ENCODE peak calls at places on chromosomes 6 and 20, in five cellular contexts. One of them, this sample, is unnamed.

GRCh38 chr6:18963439-18963838 is 576.3 kb downstream of the RNF144B start:
- DNase-seq in EH: no peak
- DNase-seq in EL: no peak
- DNase-seq in NCI-H2081 treated with DMSO at 0.1 percent for 48 hours: no peak
- DNase-seq in glutamatergic neuron: no peak
- DNase-seq in this sample: no peak

GRCh38 chr6:3619201-3619600 is 132.3 kb downstream of the PXDC1 start:
- DNase-seq in EH: no peak
- DNase-seq in EL: no peak
- DNase-seq in NCI-H2081 treated with DMSO at 0.1 percent for 48 hours: no peak
- DNase-seq in glutamatergic neuron: no peak
- DNase-seq in this sample: no peak

GRCh38 chr6:165186441-165187205 is 122.8 kb downstream of the C6orf118 start:
- DNase-seq in EH: no peak
- DNase-seq in EL: no peak
- DNase-seq in NCI-H2081 treated with DMSO at 0.1 percent for 48 hours: no peak
- DNase-seq in glutamatergic neuron: no peak
- DNase-seq in this sample: no peak

GRCh38 chr6:159148641-159149040 is 20.6 kb upstream of the FNDC1 start:
- DNase-seq in EH: no peak
- DNase-seq in EL: no peak
- DNase-seq in NCI-H2081 treated with DMSO at 0.1 percent for 48 hours: no peak
- DNase-seq in glutamatergic neuron: no peak
- DNase-seq in this sample: no peak

GRCh38 chr20:24979036-24979960 is 13.3 kb downstream of the APMAP start:
- DNase-seq in EH: no peak
- DNase-seq in EL: no peak
- DNase-seq in NCI-H2081 treated with DMSO at 0.1 percent for 48 hours: no peak
- DNase-seq in glutamatergic neuron: no peak
- DNase-seq in this sample: no peak

GRCh38 chr20:4053516-4053919 is 38.2 kb upstream of the RNF24 start:
- DNase-seq in EH: peak
- DNase-seq in EL: peak
- DNase-seq in NCI-H2081 treated with DMSO at 0.1 percent for 48 hours: no peak
- DNase-seq in glutamatergic neuron: no peak
- DNase-seq in this sample: no peak

GRCh38 chr6:21537660-21538059 is 55.9 kb upstream of the SOX4 start:
- DNase-seq in EH: no peak
- DNase-seq in EL: no peak
- DNase-seq in NCI-H2081 treated with DMSO at 0.1 percent for 48 hours: peak
- DNase-seq in glutamatergic neuron: no peak
- DNase-seq in this sample: no peak

GRCh38 chr6:154157082-154157481 is 118.0 kb downstream of the OPRM1 start:
- DNase-seq in EH: no peak
- DNase-seq in EL: no peak
- DNase-seq in NCI-H2081 treated with DMSO at 0.1 percent for 48 hours: no peak
- DNase-seq in glutamatergic neuron: no peak
- DNase-seq in this sample: no peak

GRCh38 chr6:38239719-38240451 is 399.8 kb downstream of the BTBD9 start:
- DNase-seq in EH: peak
- DNase-seq in EL: peak
- DNase-seq in NCI-H2081 treated with DMSO at 0.1 percent for 48 hours: no peak
- DNase-seq in glutamatergic neuron: no peak
- DNase-seq in this sample: no peak

GRCh38 chr6:64439274-64439673 is 803.7 kb downstream of the PHF3 start:
- DNase-seq in EH: no peak
- DNase-seq in EL: no peak
- DNase-seq in NCI-H2081 treated with DMSO at 0.1 percent for 48 hours: no peak
- DNase-seq in glutamatergic neuron: no peak
- DNase-seq in this sample: no peak

GRCh38 chr6:46468611-46469010 is 22.6 kb downstream of the RCAN2 start:
- DNase-seq in EH: no peak
- DNase-seq in EL: no peak
- DNase-seq in NCI-H2081 treated with DMSO at 0.1 percent for 48 hours: no peak
- DNase-seq in glutamatergic neuron: no peak
- DNase-seq in this sample: no peak

GRCh38 chr20:21105429-21106170 is 558 bp downstream of the LINC00237 start:
- DNase-seq in EH: no peak
- DNase-seq in EL: peak
- DNase-seq in NCI-H2081 treated with DMSO at 0.1 percent for 48 hours: no peak
- DNase-seq in glutamatergic neuron: peak
- DNase-seq in this sample: no peak

GRCh38 chr20:44643596-44644383 is 7.7 kb downstream of the ADA start:
- DNase-seq in EH: peak
- DNase-seq in EL: peak
- DNase-seq in NCI-H2081 treated with DMSO at 0.1 percent for 48 hours: no peak
- DNase-seq in glutamatergic neuron: no peak
- DNase-seq in this sample: no peak

GRCh38 chr6:166989427-166990034 is 9.7 kb upstream of the CEP43 start:
- DNase-seq in EH: peak
- DNase-seq in EL: peak
- DNase-seq in NCI-H2081 treated with DMSO at 0.1 percent for 48 hours: no peak
- DNase-seq in glutamatergic neuron: no peak
- DNase-seq in this sample: no peak

GRCh38 chr6:1200706-1201105 is 111.2 kb upstream of the FOXQ1 start:
- DNase-seq in EH: peak
- DNase-seq in EL: peak
- DNase-seq in NCI-H2081 treated with DMSO at 0.1 percent for 48 hours: no peak
- DNase-seq in glutamatergic neuron: no peak
- DNase-seq in this sample: peak

This sample was measured in HCT116.